ENCODE peak calls at places on chromosome 10, in five cellular contexts. One of them, this sample, is unnamed.

GRCh38 chr10:13758302-13758701 is 171.5 kb downstream of the PRPF18 start:
- DNase-seq in DMS 273 treated with DMSO at 0.1 percent for 48 hours: peak
- DNase-seq in stimulated activated CD4-positive, alpha-beta T cell treated with anti-CD3 and anti-CD28 coated beads, Interleukin-1b, Interleukin-23, amount 100 ng/mL, for 1 hour: no peak
- DNase-seq in activated gamma-delta T cell treated with anti-CD3 and anti-CD28 coated beads, Interleukin-2, amount 50 U/mL, for 16 hours: no peak
- DNase-seq in non-pigmented ciliary epithelial cell: peak
- DNase-seq in this sample: no peak

GRCh38 chr10:59830601-59831259 is 75.6 kb downstream of the CCDC6 start:
- DNase-seq in activated gamma-delta T cell treated with anti-CD3 and anti-CD28 coated beads, Interleukin-2, amount 50 U/mL, for 16 hours: no peak
- DNase-seq in stimulated activated CD4-positive, alpha-beta T cell treated with anti-CD3 and anti-CD28 coated beads, Interleukin-1b, Interleukin-23, amount 100 ng/mL, for 1 hour: no peak
- DNase-seq in non-pigmented ciliary epithelial cell: peak
- DNase-seq in DMS 273 treated with DMSO at 0.1 percent for 48 hours: no peak
- DNase-seq in this sample: peak

GRCh38 chr10:104254493-104255243 is at the start of gene GSTO1:
- DNase-seq in DMS 273 treated with DMSO at 0.1 percent for 48 hours: no peak
- DNase-seq in non-pigmented ciliary epithelial cell: no peak
- DNase-seq in activated gamma-delta T cell treated with anti-CD3 and anti-CD28 coated beads, Interleukin-2, amount 50 U/mL, for 16 hours: peak
- DNase-seq in stimulated activated CD4-positive, alpha-beta T cell treated with anti-CD3 and anti-CD28 coated beads, Interleukin-1b, Interleukin-23, amount 100 ng/mL, for 1 hour: no peak
- DNase-seq in this sample: no peak

GRCh38 chr10:131899695-131900349 is 986 bp upstream of the PPP2R2D start:
- DNase-seq in stimulated activated CD4-positive, alpha-beta T cell treated with anti-CD3 and anti-CD28 coated beads, Interleukin-1b, Interleukin-23, amount 100 ng/mL, for 1 hour: no peak
- DNase-seq in DMS 273 treated with DMSO at 0.1 percent for 48 hours: no peak
- DNase-seq in non-pigmented ciliary epithelial cell: no peak
- DNase-seq in activated gamma-delta T cell treated with anti-CD3 and anti-CD28 coated beads, Interleukin-2, amount 50 U/mL, for 16 hours: no peak
- DNase-seq in this sample: no peak

GRCh38 chr10:67521546-67521945 is 174.4 kb downstream of the CTNNA3 start:
- DNase-seq in stimulated activated CD4-positive, alpha-beta T cell treated with anti-CD3 and anti-CD28 coated beads, Interleukin-1b, Interleukin-23, amount 100 ng/mL, for 1 hour: no peak
- DNase-seq in DMS 273 treated with DMSO at 0.1 percent for 48 hours: no peak
- DNase-seq in activated gamma-delta T cell treated with anti-CD3 and anti-CD28 coated beads, Interleukin-2, amount 50 U/mL, for 16 hours: no peak
- DNase-seq in non-pigmented ciliary epithelial cell: no peak
- DNase-seq in this sample: no peak

GRCh38 chr10:131017566-131018285 is 293.8 kb downstream of the TCERG1L start:
- DNase-seq in stimulated activated CD4-positive, alpha-beta T cell treated with anti-CD3 and anti-CD28 coated beads, Interleukin-1b, Interleukin-23, amount 100 ng/mL, for 1 hour: no peak
- DNase-seq in activated gamma-delta T cell treated with anti-CD3 and anti-CD28 coated beads, Interleukin-2, amount 50 U/mL, for 16 hours: no peak
- DNase-seq in non-pigmented ciliary epithelial cell: no peak
- DNase-seq in DMS 273 treated with DMSO at 0.1 percent for 48 hours: no peak
- DNase-seq in this sample: no peak

GRCh38 chr10:29517352-29517923 is 117.3 kb downstream of the SVIL start:
- DNase-seq in DMS 273 treated with DMSO at 0.1 percent for 48 hours: no peak
- DNase-seq in stimulated activated CD4-positive, alpha-beta T cell treated with anti-CD3 and anti-CD28 coated beads, Interleukin-1b, Interleukin-23, amount 100 ng/mL, for 1 hour: no peak
- DNase-seq in activated gamma-delta T cell treated with anti-CD3 and anti-CD28 coated beads, Interleukin-2, amount 50 U/mL, for 16 hours: no peak
- DNase-seq in non-pigmented ciliary epithelial cell: no peak
- DNase-seq in this sample: peak

GRCh38 chr10:70331486-70332268 is 47.9 kb upstream of the NPFFR1 start:
- DNase-seq in non-pigmented ciliary epithelial cell: peak
- DNase-seq in stimulated activated CD4-positive, alpha-beta T cell treated with anti-CD3 and anti-CD28 coated beads, Interleukin-1b, Interleukin-23, amount 100 ng/mL, for 1 hour: no peak
- DNase-seq in activated gamma-delta T cell treated with anti-CD3 and anti-CD28 coated beads, Interleukin-2, amount 50 U/mL, for 16 hours: no peak
- DNase-seq in DMS 273 treated with DMSO at 0.1 percent for 48 hours: peak
- DNase-seq in this sample: peak

GRCh38 chr10:79159141-79159619 is 90.4 kb downstream of the ZMIZ1 start:
- DNase-seq in stimulated activated CD4-positive, alpha-beta T cell treated with anti-CD3 and anti-CD28 coated beads, Interleukin-1b, Interleukin-23, amount 100 ng/mL, for 1 hour: no peak
- DNase-seq in non-pigmented ciliary epithelial cell: no peak
- DNase-seq in DMS 273 treated with DMSO at 0.1 percent for 48 hours: no peak
- DNase-seq in activated gamma-delta T cell treated with anti-CD3 and anti-CD28 coated beads, Interleukin-2, amount 50 U/mL, for 16 hours: no peak
- DNase-seq in this sample: no peak

GRCh38 chr10:64708920-64709681 is 1187.9 kb downstream of the REEP3 start:
- DNase-seq in non-pigmented ciliary epithelial cell: no peak
- DNase-seq in DMS 273 treated with DMSO at 0.1 percent for 48 hours: no peak
- DNase-seq in stimulated activated CD4-positive, alpha-beta T cell treated with anti-CD3 and anti-CD28 coated beads, Interleukin-1b, Interleukin-23, amount 100 ng/mL, for 1 hour: no peak
- DNase-seq in activated gamma-delta T cell treated with anti-CD3 and anti-CD28 coated beads, Interleukin-2, amount 50 U/mL, for 16 hours: no peak
- DNase-seq in this sample: no peak

GRCh38 chr10:21336476-21337170 is 188.9 kb downstream of the SKIDA1 start:
- DNase-seq in stimulated activated CD4-positive, alpha-beta T cell treated with anti-CD3 and anti-CD28 coated beads, Interleukin-1b, Interleukin-23, amount 100 ng/mL, for 1 hour: no peak
- DNase-seq in non-pigmented ciliary epithelial cell: peak
- DNase-seq in activated gamma-delta T cell treated with anti-CD3 and anti-CD28 coated beads, Interleukin-2, amount 50 U/mL, for 16 hours: no peak
- DNase-seq in DMS 273 treated with DMSO at 0.1 percent for 48 hours: peak
- DNase-seq in this sample: peak

GRCh38 chr10:122689146-122689807 is 10.4 kb downstream of the C10orf120 start:
- DNase-seq in activated gamma-delta T cell treated with anti-CD3 and anti-CD28 coated beads, Interleukin-2, amount 50 U/mL, for 16 hours: no peak
- DNase-seq in DMS 273 treated with DMSO at 0.1 percent for 48 hours: no peak
- DNase-seq in stimulated activated CD4-positive, alpha-beta T cell treated with anti-CD3 and anti-CD28 coated beads, Interleukin-1b, Interleukin-23, amount 100 ng/mL, for 1 hour: no peak
- DNase-seq in non-pigmented ciliary epithelial cell: no peak
- DNase-seq in this sample: no peak

GRCh38 chr10:121442536-121442935 is 155.7 kb downstream of the FGFR2 start:
- DNase-seq in non-pigmented ciliary epithelial cell: no peak
- DNase-seq in stimulated activated CD4-positive, alpha-beta T cell treated with anti-CD3 and anti-CD28 coated beads, Interleukin-1b, Interleukin-23, amount 100 ng/mL, for 1 hour: no peak
- DNase-seq in activated gamma-delta T cell treated with anti-CD3 and anti-CD28 coated beads, Interleukin-2, amount 50 U/mL, for 16 hours: no peak
- DNase-seq in DMS 273 treated with DMSO at 0.1 percent for 48 hours: no peak
- DNase-seq in this sample: no peak

This sample was measured in NCI-H446.